ENCODE peak calls at places on chromosomes 16 and 17, in eight cellular contexts. V, J, U, O, R, K, D and A are unnamed samples.

GRCh38 chr17:80082403-80083135 is 18.8 kb upstream of the GAA start:
- DNase-seq in O (no peak), V (peak; percentile 81), R (peak; percentile 44), U (peak; percentile 82), K (peak; percentile 74), J (peak; percentile 36), D (peak; percentile 60), A (no peak)

GRCh38 chr16:78005881-78006280 is 16.5 kb upstream of the CLEC3A start:
- DNase-seq in D (no peak), J (no peak), U (no peak), R (no peak), K (no peak), V (peak; percentile 6), O (no peak), A (no peak)

GRCh38 chr17:30717290-30718098 is 107.0 kb downstream of the CRLF3 start:
- DNase-seq in U (no peak), J (no peak), O (peak; percentile 6), K (no peak), V (no peak), R (no peak), D (no peak), A (no peak)

GRCh38 chr16:84700518-84701277 is 898 bp downstream of the USP10 start:
- DNase-seq in J (no peak), D (no peak), U (peak; percentile 37), K (no peak), R (peak; percentile 21), V (peak; percentile 29), O (no peak), A (no peak)

GRCh38 chr17:11692688-11693087 is 94.4 kb downstream of the DNAH9 start:
- DNase-seq in K (no peak), J (no peak), U (no peak), O (no peak), D (no peak), V (no peak), R (no peak), A (no peak)

GRCh38 chr17:18970582-18971480 is 18.9 kb downstream of the SLC5A10 start:
- DNase-seq in D (no peak), J (no peak), O (no peak), U (no peak), R (no peak), V (peak; percentile 38), K (no peak), A (no peak)

GRCh38 chr16:15460601-15461000 is 26.2 kb downstream of the BMERB1 start:
- DNase-seq in R (no peak), J (no peak), O (no peak), V (no peak), D (no peak), U (no peak), K (no peak), A (no peak)

GRCh38 chr17:5431929-5432556 is 6.9 kb downstream of the C1QBP start:
- DNase-seq in J (no peak), K (no peak), U (no peak), V (no peak), R (no peak), O (no peak), D (no peak), A (no peak)

GRCh38 chr17:50871369-50871768 is 5.2 kb upstream of the TOB1 start:
- DNase-seq in V (no peak), U (no peak), O (no peak), J (peak; percentile 45), K (no peak), R (no peak), D (no peak), A (no peak)

GRCh38 chr17:61309857-61310256 is 89.8 kb upstream of the TBX2 start:
- DNase-seq in O (no peak), V (no peak), J (no peak), K (no peak), D (no peak), U (peak; percentile 91), R (no peak), A (no peak)

GRCh38 chr17:29143894-29144293 is 36.3 kb downstream of the MYO18A start:
- DNase-seq in D (no peak), O (no peak), R (no peak), U (no peak), J (no peak), V (peak; percentile 67), K (no peak), A (no peak)

GRCh38 chr17:43599835-43600234 is 53.7 kb upstream of the ETV4 start:
- DNase-seq in R (no peak), O (no peak), D (no peak), U (peak; percentile 82), K (no peak), J (no peak), V (peak; percentile 52), A (no peak)

GRCh38 chr17:67151717-67152116 is 93.3 kb downstream of the HELZ start:
- DNase-seq in K (no peak), D (no peak), U (peak; percentile 36), V (peak; percentile 39), R (no peak), O (no peak), J (no peak), A (no peak)

GRCh38 chr16:50102046-50102756 is 36.4 kb downstream of the HEATR3 start:
- DNase-seq in U (peak; percentile 69), O (no peak), D (no peak), K (no peak), J (no peak), V (no peak), R (no peak), A (no peak)

GRCh38 chr16:55623640-55624039 is 32.1 kb upstream of the SLC6A2 start:
- DNase-seq in K (no peak), V (no peak), U (no peak), R (no peak), O (no peak), D (no peak), J (no peak), A (no peak)

GRCh38 chr17:43591750-43592562 is 45.8 kb upstream of the ETV4 start:
- DNase-seq in U (peak; percentile 73), V (no peak), D (peak; percentile 51), J (no peak), R (no peak), K (peak; percentile 90), O (peak; percentile 86), A (no peak)

GRCh38 chr17:42891539-42892152 is 9.0 kb upstream of the G6PC1 start:
- DNase-seq in O (peak; percentile 69), U (peak; percentile 32), R (no peak), V (no peak), J (no peak), K (peak; percentile 63), D (no peak), A (no peak)

GRCh38 chr17:27293359-27293897 is 486 bp upstream of the WSB1 start:
- DNase-seq in R (no peak), O (no peak), U (no peak), V (no peak), J (peak; percentile 8), K (no peak), D (no peak), A (no peak)

GRCh38 chr17:61475726-61476125 is 23.5 kb downstream of the TBX4 start:
- DNase-seq in U (no peak), J (no peak), K (no peak), V (no peak), D (no peak), R (no peak), O (no peak), A (no peak)

GRCh38 chr16:53756329-53756996 is 52.5 kb downstream of the FTO start:
- DNase-seq in J (no peak), R (no peak), V (no peak), K (no peak), O (no peak), U (peak; percentile 51), D (no peak), A (no peak)
- H3K4me1 ChIP-seq in J (no peaks in the 10 kb centered on the region), R (no peaks in the 10 kb centered on the region), V (peaks cover 53% of the 10 kb centered on the region), K (peaks cover 20% of the 10 kb centered on the region), O (peaks cover 43% of the 10 kb centered on the region), U (no peaks in the 10 kb centered on the region), D (peaks cover 11% of the 10 kb centered on the region), A (peaks cover 5% of the 10 kb centered on the region)

GRCh38 chr17:78973792-78974520 is 5.8 kb downstream of the LGALS3BP start:
- DNase-seq in V (no peak), O (no peak), K (no peak), D (no peak), U (no peak), R (no peak), J (no peak), A (no peak)
- H3K4me1 ChIP-seq in V (peaks cover 25% of the 10 kb centered on the region), O (peaks cover 81% of the 10 kb centered on the region), K (peaks cover 73% of the 10 kb centered on the region), D (peaks cover 53% of the 10 kb centered on the region), U (peaks cover 23% of the 10 kb centered on the region), R (peaks cover 19% of the 10 kb centered on the region), J (peaks cover 12% of the 10 kb centered on the region), A (peaks cover 46% of the 10 kb centered on the region)

GRCh38 chr16:29734826-29735225 is 11.0 kb downstream of the C16orf54 start:
- DNase-seq in R (no peak), V (no peak), U (no peak), K (no peak), J (no peak), D (no peak), O (no peak), A (no peak)

GRCh38 chr16:29736764-29737163 is 9.0 kb downstream of the C16orf54 start:
- DNase-seq in V (no peak), O (no peak), J (no peak), R (no peak), K (no peak), D (no peak), U (no peak), A (no peak)

GRCh38 chr16:29736112-29736511 is 9.7 kb downstream of the C16orf54 start:
- DNase-seq in K (no peak), U (no peak), R (no peak), O (no peak), V (peak; percentile 16), J (no peak), D (no peak), A (no peak)

GRCh38 chr16:29737713-29738112 is 8.1 kb downstream of the C16orf54 start:
- DNase-seq in R (no peak), J (no peak), U (no peak), K (no peak), D (no peak), O (no peak), V (no peak), A (no peak)

DNA sequence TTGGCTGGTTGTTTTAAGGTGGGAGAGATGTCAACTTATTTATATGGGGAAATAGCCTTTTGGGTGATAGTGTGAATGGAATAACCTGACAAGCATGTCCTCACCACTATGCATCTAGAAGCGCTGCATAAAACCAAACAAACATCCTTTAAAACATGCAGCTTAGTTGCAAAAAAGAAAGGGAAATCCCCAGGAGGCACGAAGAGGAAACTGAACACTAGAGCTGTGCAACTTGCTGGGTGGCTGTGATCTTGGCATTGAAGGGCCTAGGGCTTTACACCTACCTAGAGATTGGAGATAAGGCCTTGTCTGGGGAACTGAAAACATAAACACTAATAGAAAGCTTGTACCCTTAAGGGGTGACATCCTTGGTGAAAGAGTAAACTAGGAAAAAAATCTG is 7.3 kb downstream of the C16orf54 start:
- DNase-seq in K (no peak), O (no peak), U (no peak), V (no peak), R (peak; percentile 41), J (peak; percentile 38), D (no peak), A (no peak)
- H3K4me1 ChIP-seq in K (no peaks in the 10 kb centered on the region), O (no peaks in the 10 kb centered on the region), U (no peaks in the 10 kb centered on the region), V (no peaks in the 10 kb centered on the region), R (peaks cover 74% of the 10 kb centered on the region), J (peaks cover 78% of the 10 kb centered on the region), D (no peaks in the 10 kb centered on the region), A (no peaks in the 10 kb centered on the region)

GRCh38 chr17:82446649-82447048 is 3.9 kb downstream of the CYBC1 start:
- DNase-seq in U (no peak), K (no peak), R (no peak), V (no peak), J (no peak), O (no peak), D (no peak), A (no peak)
- H3K4me1 ChIP-seq in U (peaks cover 6% of the 10 kb centered on the region), K (peaks cover 33% of the 10 kb centered on the region), R (peaks cover 26% of the 10 kb centered on the region), V (peaks cover 13% of the 10 kb centered on the region), J (peaks cover 23% of the 10 kb centered on the region), O (peaks cover 40% of the 10 kb centered on the region), D (peaks cover 32% of the 10 kb centered on the region), A (peaks cover 81% of the 10 kb centered on the region)

GRCh38 chr17:78710607-78711006 is 71.5 kb downstream of the CYTH1 start:
- DNase-seq in U (no peak), O (no peak), D (no peak), V (no peak), K (no peak), R (no peak), J (no peak), A (no peak)
- H3K4me1 ChIP-seq in U (no peaks in the 10 kb centered on the region), O (peaks cover 69% of the 10 kb centered on the region), D (peaks cover 12% of the 10 kb centered on the region), V (peaks cover 41% of the 10 kb centered on the region), K (peaks cover 31% of the 10 kb centered on the region), R (peaks cover 54% of the 10 kb centered on the region), J (peaks cover 61% of the 10 kb centered on the region), A (peaks cover 18% of the 10 kb centered on the region)